ENCODE peak calls at places on chromosome 21, in seven cellular contexts. H is fibroblast of pulmonary artery; C is nucleus accumbens; B is activated gamma-delta T cell treated with Interleukin-2 at 50 U/mL for 16 hours; X is stimulated activated CD4-positive, alpha-beta T cell treated with anti-CD3 and anti-CD28 coated beads, Interleukin-1b, Interleukin-23, amount 100 ng/mL, for 1 hour; Z is MCF 10A; I is left ventricle myocardium inferior. K is an unnamed sample.

GRCh38 chr21:38994014-38994413 is 188.3 kb downstream of the ETS2 start:
- DNase-seq in H (no peak), C (no peak), X (no peak), I (no peak), B (no peak), Z (no peak), K (no peak)

GRCh38 chr21:42125571-42126544 is 54.7 kb downstream of the UMODL1 start:
- DNase-seq in B (no peak), Z (peak; percentile 72), C (no peak), I (no peak), X (no peak), H (peak; percentile 43), K (no peak)

GRCh38 chr21:42830456-42831455 is 48.6 kb downstream of the WDR4 start:
- DNase-seq in B (peak; percentile 14), C (no peak), Z (no peak), I (no peak), X (no peak), H (no peak), K (no peak)

GRCh38 chr21:16768096-16768495 is 744.7 kb upstream of the CXADR start:
- DNase-seq in C (no peak), B (no peak), H (no peak), X (no peak), Z (no peak), I (no peak), K (no peak)

GRCh38 chr21:38742580-38743260 is 63.0 kb upstream of the ETS2 start:
- DNase-seq in B (no peak), X (no peak), C (no peak), H (peak; percentile 14), I (no peak), Z (no peak), K (no peak)

GRCh38 chr21:45309541-45310381 is 22.1 kb upstream of the POFUT2 start:
- DNase-seq in H (no peak), C (no peak), B (no peak), Z (no peak), X (no peak), I (peak; percentile 29), K (no peak)

GRCh38 chr21:46031484-46031883 is 49.9 kb downstream of the COL6A1 start:
- DNase-seq in X (no peak), B (no peak), H (no peak), C (no peak), I (no peak), Z (no peak), K (no peak)

GRCh38 chr21:41634858-41635257 is 126.9 kb upstream of the TMPRSS2 start:
- DNase-seq in I (no peak), X (no peak), C (no peak), B (no peak), H (peak; percentile 39), Z (peak; percentile 87), K (no peak)

GRCh38 chr21:26070822-26071425 is 99.6 kb downstream of the APP start:
- DNase-seq in B (peak; percentile 12), Z (no peak), X (no peak), H (peak; percentile 55), I (no peak), C (no peak), K (no peak)

GRCh38 chr21:45390831-45391742 is 13.9 kb upstream of the COL18A1 start:
- DNase-seq in Z (no peak), C (no peak), B (no peak), X (no peak), I (peak; percentile 7), H (no peak), K (no peak)

GRCh38 chr21:36718951-36719501 is 20.1 kb downstream of the SIM2 start:
- DNase-seq in B (no peak), H (no peak), X (no peak), C (peak; percentile 23), I (no peak), Z (peak; percentile 89), K (no peak)

GRCh38 chr21:45537111-45537745 is 5.0 kb downstream of the SLC19A1 start:
- DNase-seq in B (no peak), Z (no peak), H (no peak), C (no peak), X (no peak), I (peak; percentile 11), K (no peak)